ENCODE peak calls at places on chromosomes 7 and 10, in four cellular contexts. G, I, Q and U are unnamed samples.

GRCh38 chr7:99437946-99438572 is 539 bp downstream of the PTCD1 start:
- DNase-seq in G (no peak), I (no peak), Q (no peak), U (no peak)

GRCh38 chr7:2971914-2972530 is 71.6 kb downstream of the CARD11 start:
- DNase-seq in G (no peak), I (no peak), Q (no peak), U (no peak)

GRCh38 chr10:79376751-79377556 is 29.7 kb downstream of the PPIF start:
- DNase-seq in G (no peak), I (no peak), Q (no peak), U (no peak)

GRCh38 chr10:48701941-48702340 is 17.3 kb downstream of the WDFY4 start:
- DNase-seq in G (no peak), I (no peak), Q (no peak), U (no peak)

GRCh38 chr7:105270117-105270516 is 118.6 kb downstream of the SRPK2 start:
- DNase-seq in G (no peak), I (no peak), Q (no peak), U (no peak)

GRCh38 chr7:41093141-41093540 is 609.7 kb downstream of the INHBA start:
- DNase-seq in G (no peak), I (no peak), Q (no peak), U (no peak)

GRCh38 chr10:95430231-95430951 is 130.8 kb downstream of the SORBS1 start:
- DNase-seq in G (peak), I (peak), Q (no peak), U (peak)

GRCh38 chr10:3935141-3935540 is 150.1 kb upstream of the KLF6 start:
- DNase-seq in G (no peak), I (peak), Q (no peak), U (peak)

GRCh38 chr10:104641150-104642000 is at the start of gene SORCS3:
- DNase-seq in G (peak), I (no peak), Q (no peak), U (no peak)

GRCh38 chr10:89332718-89333281 is 5.0 kb downstream of the IFIT3 start:
- DNase-seq in G (no peak), I (no peak), Q (no peak), U (no peak)

GRCh38 chr7:106999023-106999422 is 45.5 kb upstream of the PRKAR2B start:
- DNase-seq in G (no peak), I (no peak), Q (no peak), U (no peak)

GRCh38 chr7:132137681-132138080 is 438.6 kb downstream of the PLXNA4 start:
- DNase-seq in G (no peak), I (no peak), Q (no peak), U (no peak)

GRCh38 chr10:3622845-3623621 is 162.0 kb downstream of the KLF6 start:
- DNase-seq in G (no peak), I (no peak), Q (no peak), U (no peak)

GRCh38 chr10:124943301-124944092 is 1.6 kb downstream of the ZRANB1 start:
- DNase-seq in G (no peak), I (peak), Q (no peak), U (peak)

GRCh38 chr7:151415375-151416112 is 5.7 kb upstream of the WDR86 start:
- DNase-seq in G (no peak), I (no peak), Q (no peak), U (peak)

GRCh38 chr7:156113733-156114132 is 301.5 kb upstream of the SHH start:
- DNase-seq in G (no peak), I (peak), Q (no peak), U (peak)

GRCh38 chr10:51422311-51423120 is 276.9 kb downstream of the CSTF2T start:
- DNase-seq in G (peak), I (peak), Q (peak), U (peak)

DNA sequence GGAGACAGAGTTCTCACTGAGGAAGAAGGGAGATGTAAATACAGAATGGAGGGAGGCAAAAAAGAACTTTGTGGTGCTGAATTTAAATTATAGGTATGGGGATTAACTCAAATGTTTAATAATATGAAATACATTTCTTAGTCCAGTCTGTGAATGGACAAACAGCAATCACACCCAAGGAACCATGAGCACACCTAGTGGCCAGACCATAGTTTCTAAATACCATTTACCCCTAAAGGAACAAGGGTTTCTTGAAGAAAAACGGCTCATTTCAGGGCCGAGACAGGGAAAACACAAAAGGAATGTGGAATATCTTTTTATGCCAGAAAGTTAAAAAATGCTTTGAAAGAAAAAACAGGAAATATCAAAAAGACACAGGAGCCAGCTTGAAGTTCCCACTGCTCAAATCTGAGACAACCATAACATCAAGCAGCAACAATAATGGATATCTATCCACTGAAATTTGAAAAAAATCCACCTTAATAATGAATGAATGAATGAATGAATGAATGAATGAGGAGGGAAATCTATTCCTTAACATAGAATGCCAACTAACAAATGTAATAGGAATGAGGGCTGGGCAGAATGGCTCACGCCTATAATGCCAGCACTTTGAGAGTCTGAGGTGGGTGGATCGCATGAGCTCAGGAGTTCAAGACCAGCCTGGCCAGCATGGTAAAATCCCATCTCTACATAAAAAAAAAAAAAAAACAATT is 8.6 kb downstream of the IPMK start:
- DNase-seq in G (no peak), I (no peak), Q (no peak), U (no peak)
- TF ChIP-seq CTCF in G (no peak), I (peak), Q (no peak), U (peak)

GRCh38 chr10:122553341-122553740 is 7.2 kb upstream of the DMBT1 start:
- DNase-seq in G (no peak), I (no peak), Q (no peak), U (no peak)
- TF ChIP-seq CTCF in G (no peak), I (no peak), Q (no peak), U (no peak)

DNA sequence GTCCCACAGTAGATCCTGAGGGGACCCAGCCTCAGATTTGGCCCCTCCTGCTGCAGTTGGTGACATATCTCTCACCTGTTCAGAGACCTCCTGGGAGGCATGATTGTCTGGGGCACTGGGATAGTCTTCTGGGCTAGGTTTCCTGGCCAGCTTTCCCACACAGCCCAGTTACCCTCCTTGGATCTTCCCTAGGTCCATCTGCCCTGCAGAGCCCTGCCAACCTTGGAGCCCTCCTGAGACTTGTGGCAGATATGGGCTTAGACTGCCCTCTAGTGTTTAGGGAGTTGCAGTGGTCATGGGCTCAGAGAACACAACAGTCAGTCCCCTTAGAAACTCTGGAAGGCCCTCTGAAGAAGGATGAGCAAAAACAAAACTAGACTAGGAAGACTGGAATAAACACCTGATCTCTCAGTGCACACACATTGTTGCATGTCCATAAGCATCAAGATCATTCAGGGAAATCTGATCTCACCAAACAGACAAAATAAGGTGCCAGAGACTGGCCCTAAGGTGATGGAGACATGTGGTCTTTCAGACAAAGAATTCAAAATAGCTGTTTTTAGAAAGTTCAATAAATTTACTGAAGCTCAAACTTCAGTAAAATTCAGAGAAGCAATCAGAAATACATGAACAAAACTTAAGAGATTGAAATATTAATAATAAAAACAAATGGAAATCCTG is 324.6 kb downstream of the ATRNL1 start:
- DNase-seq in G (peak), I (peak), Q (no peak), U (peak)
- TF ChIP-seq CTCF in G (peak), I (peak), Q (peak), U (peak)

DNA sequence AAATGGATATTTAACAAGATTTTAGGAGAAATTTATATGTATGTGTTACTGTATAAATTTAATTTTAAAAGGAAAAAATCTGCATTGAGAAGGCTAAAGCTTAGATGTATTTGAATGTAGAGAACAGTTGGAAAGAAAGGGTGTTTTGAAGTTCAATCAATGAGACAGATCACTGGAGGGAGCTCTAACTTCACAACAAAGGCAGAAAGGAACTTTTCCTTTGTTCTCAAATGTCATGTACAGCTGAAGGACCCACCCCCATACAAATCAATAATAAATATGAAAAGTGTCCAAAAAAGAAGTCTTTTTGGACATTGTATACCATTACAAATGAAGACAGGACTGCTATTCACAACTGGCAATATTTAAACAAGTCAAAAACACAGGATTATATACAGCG is 403.4 kb downstream of the DNAJB9 start:
- DNase-seq in G (peak), I (no peak), Q (no peak), U (no peak)
- TF ChIP-seq CTCF in G (no peak), I (peak), Q (peak), U (no peak)